ENCODE peak calls at places on chromosome 15, in four cellular contexts. W, T, G and V are unnamed samples.

GRCh38 chr15:73319460-73320245 is 49.1 kb downstream of the HCN4 start:
- DNase-seq in W (no peak), T (no peak), G (no peak), V (no peak)

GRCh38 chr15:88257311-88257901 is 867 bp upstream of the NTRK3 start:
- DNase-seq in W (no peak), T (no peak), G (no peak), V (no peak)

GRCh38 chr15:77144492-77145070 is 73.7 kb upstream of the TSPAN3 start:
- DNase-seq in W (no peak), T (no peak), G (no peak), V (peak)

GRCh38 chr15:66287461-66288055 is 5.8 kb upstream of the DIS3L start:
- DNase-seq in W (no peak), T (peak), G (peak), V (no peak)

GRCh38 chr15:78727561-78727960 is 83.7 kb downstream of the ADAMTS7 start:
- DNase-seq in W (no peak), T (no peak), G (no peak), V (no peak)

GRCh38 chr15:91055548-91056331 is 33.3 kb upstream of the VPS33B start:
- DNase-seq in W (peak), T (peak), G (peak), V (peak)

GRCh38 chr15:42157981-42158765 is 1.7 kb upstream of the PLA2G4F start:
- DNase-seq in W (peak), T (no peak), G (no peak), V (no peak)

GRCh38 chr15:75235760-75236729 is 22.1 kb upstream of the GOLGA6C start:
- DNase-seq in W (peak), T (no peak), G (no peak), V (no peak)

GRCh38 chr15:75063338-75063737 is 39.9 kb downstream of the PPCDC start:
- DNase-seq in W (peak), T (no peak), G (no peak), V (no peak)

GRCh38 chr15:101158166-101159095 is 93.4 kb downstream of the CHSY1 start:
- DNase-seq in W (no peak), T (no peak), G (no peak), V (no peak)

GRCh38 chr15:45276851-45277250 is 24.8 kb downstream of the SLC28A2 start:
- DNase-seq in W (no peak), T (peak), G (peak), V (no peak)

GRCh38 chr15:56886450-56886856 is 32.0 kb upstream of the TCF12 start:
- DNase-seq in W (no peak), T (peak), G (peak), V (no peak)

GRCh38 chr15:82916161-82916952 is 36.2 kb downstream of the HOMER2 start:
- DNase-seq in W (no peak), T (no peak), G (no peak), V (no peak)

GRCh38 chr15:80159811-80160569 is 7.2 kb downstream of the FAH start:
- DNase-seq in W (no peak), T (no peak), G (no peak), V (no peak)

GRCh38 chr15:80931721-80932609 is 57.7 kb downstream of the MESD start:
- DNase-seq in W (no peak), T (no peak), G (no peak), V (no peak)

GRCh38 chr15:72009207-72009606 is 108.7 kb downstream of the MYO9A start:
- DNase-seq in W (peak), T (no peak), G (no peak), V (peak)

GRCh38 chr15:96947296-96947695 is 616.8 kb downstream of the NR2F2 start:
- DNase-seq in W (no peak), T (no peak), G (no peak), V (no peak)
- TF ChIP-seq CTCF in W (no peak), T (no peak), G (no peak), V (no peak)

GRCh38 chr15:62618432-62618831 is 424.1 kb upstream of the TPM1 start:
- DNase-seq in W (no peak), T (no peak), G (no peak), V (no peak)
- TF ChIP-seq CTCF in W (no peak), T (no peak), G (no peak), V (no peak)

GRCh38 chr15:62691008-62691407 is 351.5 kb upstream of the TPM1 start:
- DNase-seq in W (no peak), T (no peak), G (no peak), V (no peak)
- TF ChIP-seq CTCF in W (no peak), T (peak), G (no peak), V (no peak)

DNA sequence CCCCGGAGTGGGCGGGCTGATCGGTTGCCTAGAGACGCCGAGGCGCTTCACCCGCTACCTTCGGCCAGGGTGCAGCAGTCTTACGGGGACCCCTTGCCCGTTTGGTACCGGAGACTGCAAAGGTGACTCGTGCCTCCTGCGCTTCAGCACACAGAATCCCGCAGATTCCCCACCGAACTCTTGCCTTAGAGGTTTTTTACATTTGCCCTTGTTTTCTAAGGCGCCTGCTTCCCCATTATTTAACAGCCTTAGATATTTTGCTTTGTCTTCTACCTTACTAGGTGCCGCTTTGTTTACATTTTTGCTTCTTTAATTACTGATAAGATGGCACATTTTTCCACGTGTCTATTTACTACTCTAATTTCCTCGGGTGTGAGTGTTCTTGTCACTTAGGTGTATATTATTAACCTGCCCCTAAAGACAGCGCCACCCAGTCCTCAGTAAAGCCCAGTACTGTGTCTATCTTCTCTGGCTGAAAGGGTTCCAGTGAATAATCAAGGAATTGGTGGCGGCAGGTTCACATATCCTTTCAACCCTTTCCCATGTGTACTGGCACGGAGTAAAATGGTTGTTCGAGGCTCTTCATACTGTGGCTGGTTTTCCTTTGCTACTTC is 563 bp upstream of the CEP152 start:
- DNase-seq in W (no peak), T (no peak), G (no peak), V (no peak)
- TF ChIP-seq CTCF in W (no peak), T (no peak), G (no peak), V (no peak)

GRCh38 chr15:31461375-31461774 is 134.7 kb downstream of the KLF13 start:
- DNase-seq in W (no peak), T (no peak), G (no peak), V (no peak)

GRCh38 chr15:31463521-31464102 is 137.0 kb downstream of the KLF13 start:
- DNase-seq in W (peak), T (no peak), G (no peak), V (no peak)

GRCh38 chr15:31459011-31459748 is 132.5 kb downstream of the KLF13 start:
- DNase-seq in W (peak), T (peak), G (peak), V (no peak)

GRCh38 chr15:31464216-31465082 is 137.8 kb downstream of the KLF13 start:
- DNase-seq in W (peak), T (peak), G (no peak), V (no peak)

DNA sequence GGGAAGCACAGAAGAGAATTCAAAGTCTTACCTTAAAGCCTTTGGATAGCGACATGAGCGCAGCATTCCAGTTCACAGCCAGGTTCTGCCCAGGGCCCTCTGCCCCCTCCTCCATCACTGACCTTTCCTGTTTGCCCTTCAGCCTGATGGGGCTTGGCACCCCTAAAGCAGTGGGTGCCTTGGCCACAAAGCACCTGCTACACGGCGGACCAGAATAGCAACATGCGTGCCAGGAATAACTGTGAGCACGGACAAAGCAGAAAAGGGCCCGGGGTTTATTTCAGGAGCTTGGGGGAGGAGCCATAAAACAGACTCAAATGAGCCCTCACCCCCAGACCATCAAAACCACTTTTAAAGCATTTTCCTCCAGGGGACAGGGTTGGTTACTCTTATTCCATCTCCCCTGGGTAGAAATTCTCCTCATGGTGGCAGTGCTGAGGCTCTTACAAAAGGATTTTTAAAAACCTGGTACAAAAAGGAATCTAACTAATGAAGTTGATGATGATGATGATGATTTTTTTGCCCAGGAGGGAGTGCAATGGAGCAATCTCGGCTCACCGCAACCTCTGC is 135.4 kb downstream of the KLF13 start:
- DNase-seq in W (peak), T (no peak), G (no peak), V (no peak)
- TF ChIP-seq CTCF in W (no peak), T (peak), G (no peak), V (no peak)

GRCh38 chr15:70797464-70797863 is 34.1 kb upstream of the UACA start:
- DNase-seq in W (no peak), T (no peak), G (no peak), V (no peak)

GRCh38 chr15:70796516-70797310 is 33.4 kb upstream of the UACA start:
- DNase-seq in W (no peak), T (no peak), G (no peak), V (no peak)

GRCh38 chr15:70801111-70801510 is 37.8 kb upstream of the UACA start:
- DNase-seq in W (no peak), T (no peak), G (no peak), V (no peak)

GRCh38 chr15:70802629-70803028 is 39.3 kb upstream of the UACA start:
- DNase-seq in W (no peak), T (no peak), G (no peak), V (no peak)

GRCh38 chr15:70799667-70800450 is 36.5 kb upstream of the UACA start:
- DNase-seq in W (no peak), T (no peak), G (no peak), V (peak)
- TF ChIP-seq CTCF in W (no peak), T (no peak), G (no peak), V (no peak)

DNA sequence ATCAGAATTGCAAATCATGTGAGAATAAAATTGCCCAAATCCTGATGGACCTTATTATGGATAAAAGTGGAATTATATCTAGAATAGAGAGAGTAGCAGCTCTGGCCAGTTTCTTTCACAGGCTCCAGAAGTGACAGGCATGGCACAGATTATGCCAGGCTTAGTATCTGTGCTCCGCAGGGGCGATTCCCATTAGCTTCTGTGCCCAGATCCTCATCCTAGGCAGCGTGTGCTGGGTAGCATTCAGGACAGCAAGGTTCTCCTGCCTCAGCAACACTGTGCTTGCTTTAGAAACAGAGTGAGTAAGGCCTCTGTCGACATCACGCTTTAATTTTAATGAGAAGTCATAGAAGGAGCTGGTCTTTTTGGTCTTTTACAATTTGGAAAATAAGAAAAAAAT is 769.9 kb downstream of the AGBL1 start:
- DNase-seq in W (no peak), T (no peak), G (no peak), V (no peak)
- TF ChIP-seq CTCF in W (no peak), T (no peak), G (no peak), V (no peak)

GRCh38 chr15:70853270-70853854 is 595 bp downstream of the LARP6 start:
- DNase-seq in W (no peak), T (peak), G (peak), V (no peak)

GRCh38 chr15:70855764-70856163 is 1.8 kb upstream of the LARP6 start:
- DNase-seq in W (no peak), T (peak), G (no peak), V (no peak)

GRCh38 chr15:70854669-70854976 is 666 bp upstream of the LARP6 start:
- DNase-seq in W (no peak), T (peak), G (no peak), V (no peak)

GRCh38 chr15:70852501-70853269 is 1.3 kb downstream of the LARP6 start:
- DNase-seq in W (no peak), T (no peak), G (no peak), V (no peak)

GRCh38 chr15:70853855-70854668 is at the start of gene LARP6:
- DNase-seq in W (no peak), T (peak), G (peak), V (peak)
- TF ChIP-seq CTCF in W (no peak), T (no peak), G (no peak), V (no peak)